ENCODE peak calls at places on chromosomes 5 and 9, in four cellular contexts. N is tibial artery; G is naive thymus-derived CD4-positive, alpha-beta T cell; H is transverse colon. T is an unnamed sample.

GRCh38 chr9:18741880-18742279 is 267.9 kb downstream of the ADAMTSL1 start:
- DNase-seq in N (no peak), G (no peak), H (no peak), T (no peak)

GRCh38 chr5:153699035-153699434 is 208.6 kb downstream of the GRIA1 start:
- DNase-seq in N (no peak), G (no peak), H (no peak), T (no peak)

GRCh38 chr5:18114161-18114802 is 480.0 kb downstream of the TAF11L14 start:
- DNase-seq in N (no peak), G (no peak), H (no peak), T (no peak)

GRCh38 chr5:150073086-150073625 is 13.2 kb downstream of the CSF1R start:
- DNase-seq in N (peak; percentile 16), G (no peak), H (peak; percentile 4), T (no peak)

GRCh38 chr9:123929177-123929869 is 603 bp downstream of the DENND1A start:
- DNase-seq in N (no peak), G (no peak), H (peak; percentile 44), T (no peak)

GRCh38 chr5:172554562-172554961 is 86.5 kb upstream of the NEURL1B start:
- DNase-seq in N (no peak), G (no peak), H (peak; percentile 45), T (no peak)

GRCh38 chr9:34556231-34556525 is 33.3 kb downstream of the CNTFR start:
- DNase-seq in N (no peak), G (no peak), H (no peak), T (no peak)

GRCh38 chr5:59151162-59151889 is 568.5 kb downstream of the RAB3C start:
- DNase-seq in N (no peak), G (no peak), H (no peak), T (no peak)

GRCh38 chr9:3507395-3508077 is 18.3 kb downstream of the RFX3 start:
- DNase-seq in N (no peak), G (no peak), H (no peak), T (no peak)

GRCh38 chr5:39158127-39158593 is 61.2 kb downstream of the FYB1 start:
- DNase-seq in N (peak; percentile 25), G (no peak), H (no peak), T (no peak)

GRCh38 chr9:109244179-109245132 is 76.4 kb downstream of the EPB41L4B start:
- DNase-seq in N (peak; percentile 75), G (peak; percentile 34), H (peak; percentile 78), T (no peak)

GRCh38 chr5:77015938-77016569 is 14.2 kb upstream of the AGGF1 start:
- DNase-seq in N (no peak), G (no peak), H (no peak), T (peak; percentile 23)

GRCh38 chr9:137138058-137138697 is 776 bp upstream of the GRIN1 start:
- DNase-seq in N (no peak), G (no peak), H (no peak), T (no peak)

DNA sequence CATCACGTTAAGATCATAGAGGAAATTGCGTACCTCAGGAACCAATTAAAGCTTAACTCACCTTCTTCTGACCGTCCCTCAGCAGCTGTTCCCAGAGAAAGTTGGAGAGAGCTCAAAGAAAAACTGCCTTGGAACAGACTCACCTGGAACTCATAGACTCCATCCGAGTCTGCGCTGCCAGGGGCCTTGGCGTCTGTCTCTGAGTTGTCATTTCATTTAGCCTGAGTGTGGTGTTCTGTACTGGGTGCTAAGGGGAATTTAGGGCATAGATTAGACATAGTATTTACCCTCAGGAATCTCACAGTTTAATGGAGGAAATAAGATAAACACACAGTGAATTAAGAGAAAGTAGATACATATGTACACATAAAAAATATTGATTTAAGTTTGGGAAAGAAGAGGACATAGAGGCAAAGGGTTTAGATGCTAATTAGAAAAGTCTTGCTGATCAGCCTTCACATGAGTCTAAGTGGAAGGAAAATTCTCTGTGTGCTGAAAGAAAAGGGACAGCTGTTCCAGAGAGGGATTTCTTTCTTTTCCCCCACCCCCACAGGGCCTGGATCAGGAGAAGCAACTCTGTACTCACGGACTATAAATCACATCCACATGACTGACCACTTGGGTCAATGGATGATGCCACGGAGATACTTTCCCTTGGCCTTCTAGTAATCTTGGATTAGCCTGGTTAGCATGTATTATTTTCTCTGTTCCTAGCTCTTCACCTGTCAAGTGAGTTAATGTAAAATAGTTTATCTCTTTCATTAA is 892.5 kb downstream of the TLE1 start:
- DNase-seq in N (no peak), G (no peak), H (no peak), T (no peak)
- H3K4me3 ChIP-seq in N (no peak overlapping the region), G (no peak overlapping the region), H (no peak overlapping the region), T (no peak overlapping the region)

GRCh38 chr9:114284316-114285060 is 38.4 kb upstream of the ORM1 start:
- DNase-seq in N (no peak), G (no peak), H (no peak), T (no peak)
- H3K27ac ChIP-seq in N (no peak overlapping the region), G (no peak overlapping the region), H (no peak overlapping the region), T (peak overlapping the region; percentile 43)

GRCh38 chr5:124754206-124754927 is 7.9 kb upstream of the ZNF608 start:
- DNase-seq in N (no peak), G (no peak), H (no peak), T (no peak)
- H3K4me3 ChIP-seq in N (no peak overlapping the region), G (no peak overlapping the region), H (no peak overlapping the region), T (no peak overlapping the region)

DNA sequence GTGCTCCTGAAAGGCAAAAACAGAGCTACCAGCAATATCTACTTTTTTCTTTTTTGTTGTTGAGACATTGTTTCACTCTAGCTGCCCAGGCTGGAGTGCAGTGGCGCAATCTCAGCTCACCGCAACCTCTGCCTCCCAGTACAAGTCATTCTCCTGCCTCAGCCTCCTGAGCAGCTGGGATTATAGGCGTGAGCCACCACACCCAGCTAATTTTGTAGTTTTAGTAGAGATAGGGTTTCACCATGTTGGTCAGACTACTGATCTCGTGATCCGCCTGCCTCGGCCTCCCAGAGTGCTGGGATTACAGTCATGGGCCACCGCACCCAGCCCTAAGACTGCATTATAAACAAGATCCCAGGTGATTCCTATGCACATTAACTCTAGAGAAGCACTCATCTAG is 17.0 kb downstream of the PLPP1 start:
- DNase-seq in N (no peak), G (no peak), H (peak; percentile 79), T (no peak)
- H3K27ac ChIP-seq in N (no peak overlapping the region), G (no peak overlapping the region), H (peak overlapping the region; percentile 81), T (no peak overlapping the region)

DNA sequence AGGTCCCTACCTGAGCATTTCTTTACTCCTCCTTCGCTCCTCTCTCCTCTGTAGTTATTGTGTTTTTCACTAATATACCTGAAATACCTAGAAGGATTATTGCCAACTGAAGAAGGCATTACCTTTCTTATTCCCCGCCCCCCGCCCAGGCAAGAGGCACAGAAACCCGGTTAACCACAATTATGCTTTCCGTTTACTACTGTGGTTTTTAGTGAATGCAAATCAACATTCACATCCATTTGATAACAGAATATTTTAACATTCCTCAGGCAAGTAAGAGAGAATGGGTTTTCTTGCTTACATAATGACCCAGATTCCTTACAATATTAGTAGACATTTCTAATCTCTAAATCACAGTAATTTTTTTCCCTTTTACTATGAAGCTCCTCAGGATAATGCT is 137.0 kb downstream of the PCSK5 start:
- DNase-seq in N (no peak), G (no peak), H (no peak), T (no peak)
- H3K4me3 ChIP-seq in N (no peak overlapping the region), G (peak overlapping the region; percentile 26), H (no peak overlapping the region), T (no peak overlapping the region)

DNA sequence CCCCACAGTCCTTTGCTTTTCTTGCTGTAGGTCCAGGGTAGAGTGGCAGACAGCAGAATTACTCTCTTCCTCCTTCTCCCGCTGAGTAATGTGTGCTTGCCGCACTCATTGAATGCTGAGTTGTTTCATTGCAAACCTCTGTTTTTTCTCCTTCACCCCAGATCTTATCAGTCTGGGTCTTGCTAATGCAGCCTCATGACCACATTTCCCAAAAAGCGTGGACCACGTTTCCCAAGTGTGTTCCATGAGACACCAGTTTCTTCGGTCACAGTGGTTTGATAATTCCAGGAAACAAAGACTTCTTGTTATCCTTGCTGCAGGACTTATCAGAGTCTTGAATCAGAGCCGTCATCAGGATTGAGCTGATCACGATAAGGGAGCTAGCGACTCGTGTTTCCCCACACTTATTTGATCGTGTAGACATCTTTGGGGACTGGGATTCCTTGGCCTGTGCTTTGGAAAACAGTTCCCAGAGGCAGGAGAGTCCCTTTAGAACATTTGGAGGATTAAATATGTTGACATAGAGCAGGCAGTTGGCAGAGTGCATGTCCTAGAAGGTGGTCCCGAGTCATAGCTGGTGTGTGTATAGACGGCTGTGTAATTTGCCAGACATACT is 4.4 kb downstream of the LRRC8A start:
- DNase-seq in N (no peak), G (no peak), H (no peak), T (no peak)
- H3K27ac ChIP-seq in N (peak overlapping the region; percentile 94), G (peak overlapping the region; percentile 95), H (peak overlapping the region; percentile 98), T (peak overlapping the region; percentile 31)

GRCh38 chr9:88536951-88537742 is 2.2 kb downstream of the NXNL2 start:
- DNase-seq in N (peak; percentile 52), G (no peak), H (no peak), T (no peak)
- H3K4me3 ChIP-seq in N (no peak overlapping the region), G (no peak overlapping the region), H (no peak overlapping the region), T (peak overlapping the region; percentile 4)

GRCh38 chr5:173669483-173669882 is 53.0 kb upstream of the BOD1 start:
- DNase-seq in N (no peak), G (no peak), H (no peak), T (no peak)
- H3K27ac ChIP-seq in N (no peak overlapping the region), G (no peak overlapping the region), H (no peak overlapping the region), T (no peak overlapping the region)

GRCh38 chr5:1882337-1883119 is at the start of gene IRX4:
- DNase-seq in N (no peak), G (no peak), H (no peak), T (no peak)

GRCh38 chr5:1883120-1883924 is 597 bp upstream of the IRX4 start:
- DNase-seq in N (no peak), G (no peak), H (no peak), T (no peak)

GRCh38 chr5:1881273-1881586 is 1.5 kb downstream of the IRX4 start:
- DNase-seq in N (no peak), G (no peak), H (no peak), T (no peak)

GRCh38 chr5:1880377-1881272 is 2.1 kb downstream of the IRX4 start:
- DNase-seq in N (no peak), G (no peak), H (no peak), T (no peak)

GRCh38 chr5:1881731-1882336 is 891 bp downstream of the IRX4 start:
- DNase-seq in N (no peak), G (no peak), H (no peak), T (no peak)
- H3K4me3 ChIP-seq in N (no peak overlapping the region), G (no peak overlapping the region), H (no peak overlapping the region), T (no peak overlapping the region)